ENCODE peak calls at places on chromosomes 3 and 15, in ten cellular contexts. J is stimulated activated naive CD8-positive, alpha-beta T cell treated with anti-CD3 and anti-CD28 coated beads, Interleukin-15, amount 100 ng/mL, for 72 hours; H is activated T-cell treated with anti-CD3 and anti-CD28 coated beads, Interleukin-2, amount 50 U/mL, for 72 hours; K is activated CD4-positive, alpha-beta T cell treated with anti-CD3 and anti-CD28 coated beads for 48 hours; O is BJ; Z is NCI-H1417; Q is fibroblast of lung; F is cardiac muscle cell; P is GM13977; D is foreskin fibroblast. L is an unnamed sample.

GRCh38 chr3:108117245-108117644 is 26.4 kb upstream of the CD47 start:
- DNase-seq in J (no peak), O (no peak), D (no peak), Z (no peak), F (no peak), H (no peak), P (no peak), K (no peak), Q (peak), L (no peak)

GRCh38 chr3:126913524-126913923 is 69.4 kb upstream of the PLXNA1 start:
- DNase-seq in D (no peak), O (no peak), P (no peak), F (no peak), Z (no peak), K (peak), J (no peak), Q (peak), H (peak), L (no peak)

GRCh38 chr3:122680381-122681293 is at the start of gene PARP14:
- DNase-seq in D (peak), Q (peak), O (no peak), F (peak), J (peak), H (peak), K (peak), P (peak), Z (peak), L (peak)

GRCh38 chr3:57793737-57794187 is 37.7 kb downstream of the SLMAP start:
- DNase-seq in O (no peak), F (peak), K (no peak), Q (peak), P (no peak), Z (no peak), D (no peak), J (no peak), H (no peak), L (no peak)

GRCh38 chr3:43879166-43879565 is 188.4 kb downstream of the ABHD5 start:
- DNase-seq in H (peak), D (no peak), F (no peak), J (no peak), Q (no peak), Z (peak), P (peak), O (no peak), K (peak), L (no peak)

GRCh38 chr15:29170496-29170895 is 99.1 kb downstream of the NSMCE3 start:
- DNase-seq in F (no peak), J (no peak), D (no peak), Q (no peak), P (no peak), H (no peak), Z (no peak), O (no peak), K (no peak), L (no peak)

GRCh38 chr3:60314064-60314463 is 937.2 kb downstream of the FHIT start:
- DNase-seq in Z (no peak), F (no peak), D (no peak), H (no peak), K (no peak), P (no peak), O (no peak), J (no peak), Q (peak), L (no peak)

GRCh38 chr3:112376996-112377395 is 44.0 kb downstream of the CD200 start:
- DNase-seq in H (no peak), J (no peak), O (no peak), Q (peak), K (no peak), Z (no peak), D (peak), P (no peak), F (peak), L (no peak)

GRCh38 chr3:125366132-125366531 is 9.0 kb downstream of the ZNF148 start:
- DNase-seq in Q (no peak), F (no peak), D (no peak), Z (no peak), P (no peak), J (no peak), K (no peak), O (no peak), H (no peak), L (no peak)

GRCh38 chr15:34904527-34904926 is 65.0 kb downstream of the AQR start:
- DNase-seq in Z (no peak), O (no peak), P (no peak), K (no peak), Q (no peak), H (no peak), D (no peak), F (peak), J (no peak), L (no peak)

L was measured in activated CD4-positive, CD25-positive, alpha-beta regulatory T cell treated with anti-CD3 and anti-CD28 coated beads, Interleukin-2, amount 50 U/mL, for 72 hours.